ENCODE peak calls at places on chromosome 16, in five cellular contexts. U, B, V, A and C are unnamed samples.
A peak's percentile ranks its signal among the peaks of the same experiment; 100 is the strongest.

GRCh38 chr16:68492151-68492500 is 43.8 kb upstream of the SMPD3 start:
- DNase-seq in B (no peak), U (no peak), A (no peak), V (no peak), C (no peak)

GRCh38 chr16:78216166-78216745 is 116.8 kb downstream of the WWOX start:
- DNase-seq in A (no peak), U (no peak), B (no peak), V (no peak), C (no peak)

GRCh38 chr16:13146829-13147228 is 245.4 kb downstream of the SHISA9 start:
- DNase-seq in A (no peak), B (no peak), U (no peak), V (no peak), C (no peak)

GRCh38 chr16:28609631-28610594 is at the start of gene SULT1A1:
- DNase-seq in A (peak; percentile 52), U (no peak), B (peak; percentile 81), V (peak; percentile 91), C (no peak)

GRCh38 chr16:53998024-53998810 is 288.4 kb downstream of the IRX3 start:
- DNase-seq in V (no peak), B (no peak), A (no peak), U (no peak), C (no peak)

GRCh38 chr16:46972971-46973456 is 460 bp downstream of the DNAJA2 start:
- DNase-seq in A (peak; percentile 55), U (no peak), V (no peak), B (peak; percentile 56), C (peak; percentile 73)

GRCh38 chr16:12611006-12611477 is 192.6 kb downstream of the CPPED1 start:
- DNase-seq in V (no peak), A (peak; percentile 60), U (no peak), B (no peak), C (no peak)

GRCh38 chr16:9844361-9844760 is 337.9 kb downstream of the GRIN2A start:
- DNase-seq in V (no peak), A (no peak), U (no peak), B (no peak), C (no peak)

GRCh38 chr16:30551781-30552180 is 6.4 kb downstream of the ZNF764 start:
- DNase-seq in A (no peak), B (no peak), U (no peak), V (no peak), C (no peak)

GRCh38 chr16:84283314-84284167 is 11.1 kb upstream of the WFDC1 start:
- DNase-seq in A (no peak), U (no peak), B (no peak), V (no peak), C (no peak)

GRCh38 chr16:676565-677297 is 1.3 kb downstream of the RHBDL1 start:
- DNase-seq in A (no peak), V (no peak), U (no peak), B (no peak), C (no peak)

GRCh38 chr16:87806608-87807546 is 41.1 kb upstream of the KLHDC4 start:
- DNase-seq in V (peak; percentile 93), B (no peak), U (peak; percentile 77), A (peak; percentile 56), C (peak; percentile 82)

GRCh38 chr16:76946879-76947278 is 244.1 kb upstream of the MON1B start:
- DNase-seq in U (peak; percentile 2), A (peak; percentile 60), V (no peak), B (no peak), C (peak; percentile 15)

GRCh38 chr16:26546573-26546972 is 520.2 kb upstream of the C16orf82 start:
- DNase-seq in U (no peak), A (no peak), V (no peak), B (no peak), C (no peak)

GRCh38 chr16:29646947-29647346 is 16.1 kb upstream of the SPN start:
- DNase-seq in U (no peak), V (no peak), B (no peak), A (no peak), C (no peak)

GRCh38 chr16:21263640-21264211 is 14.4 kb downstream of the CRYM start:
- DNase-seq in A (peak; percentile 50), V (no peak), B (no peak), U (no peak), C (peak; percentile 76)

GRCh38 chr16:2856061-2856670 is 1.8 kb downstream of the PRSS22 start:
- DNase-seq in U (no peak), V (no peak), B (no peak), A (peak; percentile 47), C (no peak)

GRCh38 chr16:79845006-79845733 is 244.6 kb upstream of the MAF start:
- DNase-seq in B (no peak), A (no peak), U (no peak), V (no peak), C (no peak)

GRCh38 chr16:1964046-1964505 is 550 bp downstream of the RPS2 start:
- DNase-seq in A (peak; percentile 59), V (no peak), U (no peak), B (no peak), C (peak; percentile 81)

GRCh38 chr16:16075463-16076399 is 126.3 kb downstream of the ABCC1 start:
- DNase-seq in V (no peak), A (no peak), U (no peak), B (no peak), C (no peak)

GRCh38 chr16:19696312-19696711 is 21.7 kb downstream of the KNOP1 start:
- DNase-seq in U (no peak), A (peak; percentile 75), B (peak; percentile 79), V (no peak), C (peak; percentile 70)

GRCh38 chr16:50482271-50482670 is 65.9 kb upstream of the NKD1 start:
- DNase-seq in A (no peak), V (no peak), B (no peak), U (no peak), C (no peak)

GRCh38 chr16:29974291-29975133 is 844 bp downstream of the TAOK2 start:
- DNase-seq in A (peak; percentile 49), U (no peak), B (no peak), V (no peak), C (peak; percentile 54)

GRCh38 chr16:28549301-28549899 is 4.3 kb upstream of the SGF29 start:
- DNase-seq in V (no peak), U (peak; percentile 33), B (no peak), A (peak; percentile 45), C (no peak)

GRCh38 chr16:627458-628239 is 3.1 kb upstream of the WFIKKN1 start:
- DNase-seq in V (no peak), A (peak; percentile 30), U (no peak), B (no peak), C (no peak)

GRCh38 chr16:85448557-85449194 is 164.4 kb upstream of the GSE1 start:
- DNase-seq in A (no peak), B (peak; percentile 78), U (no peak), V (no peak), C (no peak)

GRCh38 chr16:75085556-75085955 is 31.0 kb downstream of the LDHD start:
- DNase-seq in A (no peak), U (no peak), V (no peak), B (no peak), C (no peak)

GRCh38 chr16:81702506-81702905 is 76.6 kb upstream of the PLCG2 start:
- DNase-seq in U (no peak), A (no peak), V (no peak), B (no peak), C (no peak)

GRCh38 chr16:50372611-50373344 is 4.0 kb upstream of the BRD7 start:
- DNase-seq in U (no peak), V (no peak), A (no peak), B (no peak), C (no peak)

GRCh38 chr16:66030036-66030435 is 336.5 kb upstream of the CDH5 start:
- DNase-seq in B (no peak), U (no peak), A (no peak), V (no peak), C (no peak)

GRCh38 chr16:10965440-10966039 is 21.2 kb downstream of the CLEC16A start:
- DNase-seq in B (no peak), U (no peak), A (peak; percentile 32), V (no peak), C (no peak)
- TF ChIP-seq POLR2A in B (no peak), U (no peak), A (no peak), V (no peak), C (no peak)

GRCh38 chr16:72664122-72664479 is 383.8 kb downstream of the ZFHX3 start:
- DNase-seq in A (no peak), B (no peak), U (no peak), V (no peak), C (no peak)

GRCh38 chr16:72666267-72666666 is 381.7 kb downstream of the ZFHX3 start:
- DNase-seq in A (peak; percentile 14), B (no peak), U (no peak), V (no peak), C (peak; percentile 12)

GRCh38 chr16:72658888-72659717 is 388.8 kb downstream of the ZFHX3 start:
- DNase-seq in U (no peak), V (no peak), B (no peak), A (no peak), C (no peak)

GRCh38 chr16:72664480-72665408 is 383.2 kb downstream of the ZFHX3 start:
- DNase-seq in V (peak; percentile 95), A (peak; percentile 97), B (peak; percentile 91), U (peak; percentile 98), C (peak; percentile 98)
- TF ChIP-seq POLR2A in V (no peak), A (peak; percentile 91), B (no peak), U (peak; percentile 75), C (peak; percentile 91)

DNA sequence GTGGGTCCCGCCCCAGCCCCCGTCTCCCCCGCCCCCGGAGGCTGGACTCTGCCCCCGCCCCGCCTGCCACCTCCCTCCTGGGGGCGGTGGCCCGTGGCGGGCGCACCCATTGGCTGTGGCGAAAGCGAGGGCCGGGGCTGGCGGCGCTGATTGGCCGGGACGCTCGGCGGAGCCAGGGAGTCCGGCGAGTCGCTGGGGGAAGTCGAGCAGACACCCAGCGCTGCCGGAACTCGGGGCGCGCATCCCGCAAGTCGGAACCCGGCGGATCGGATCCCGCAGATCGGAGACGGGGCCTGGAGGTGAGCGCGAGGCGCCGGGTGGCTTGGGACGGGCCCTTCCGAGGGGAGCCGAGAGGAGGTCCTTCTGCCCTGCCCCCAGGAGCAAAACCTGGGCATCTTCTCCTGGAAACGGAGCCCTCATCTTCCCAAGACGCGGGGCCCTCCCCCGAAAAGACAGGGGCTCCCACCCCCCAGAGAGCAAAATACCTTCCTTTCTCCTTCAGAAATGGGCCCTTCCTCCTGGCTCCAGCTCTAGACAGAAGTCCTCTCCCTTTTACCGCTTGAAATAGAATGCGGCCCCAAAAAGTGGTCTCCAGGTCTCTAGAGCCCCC is at the start of gene ABAT:
- DNase-seq in U (peak; percentile 37), B (peak; percentile 91), A (peak; percentile 82), V (peak; percentile 90), C (peak; percentile 86)
- TF ChIP-seq POLR2A in U (peak; percentile 37), B (peak; percentile 26), A (no peak), V (no peak), C (no peak)

DNA sequence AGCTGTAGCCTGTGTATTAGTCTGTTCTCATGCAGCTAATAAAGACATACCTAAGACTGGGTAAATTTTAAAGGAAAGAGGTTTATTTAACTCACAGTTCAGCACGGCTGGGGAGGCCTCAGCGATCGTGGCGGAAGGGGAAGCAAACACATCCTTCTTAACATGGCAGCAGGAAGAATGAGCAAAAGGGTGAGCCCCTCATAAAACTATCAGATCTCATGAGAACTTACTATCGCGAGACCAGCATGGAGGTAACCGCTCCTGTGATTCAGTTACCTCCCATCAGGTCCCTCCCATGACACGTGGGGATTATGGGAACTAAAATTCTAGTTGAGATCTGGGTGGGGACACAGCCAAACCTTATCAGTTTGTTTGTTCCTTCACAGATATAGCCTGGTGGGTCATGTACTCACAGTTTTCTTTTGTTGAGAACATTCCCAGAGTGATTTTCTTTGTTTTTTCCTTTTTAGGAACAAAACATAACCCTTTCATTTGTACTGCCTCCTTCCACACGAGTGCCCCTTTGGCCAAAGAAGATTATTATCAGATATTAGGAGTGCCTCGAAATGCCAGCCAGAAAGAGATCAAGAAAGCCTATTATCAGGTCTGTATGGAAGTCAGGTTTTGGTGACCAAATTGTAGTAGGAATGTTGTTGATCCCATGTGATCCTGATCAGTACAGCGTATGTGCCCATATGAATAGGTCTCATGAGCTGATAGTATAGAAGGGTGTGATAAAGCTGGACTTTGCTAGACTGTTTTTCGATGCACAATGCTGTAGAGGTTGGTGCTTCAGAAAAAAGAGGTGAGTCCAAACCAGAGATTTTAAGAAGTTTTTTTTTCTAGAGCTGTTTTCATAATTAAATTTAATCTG is 8.5 kb downstream of the DNAJA3 start:
- DNase-seq in V (no peak), B (no peak), U (no peak), A (peak; percentile 95), C (peak; percentile 85)
- TF ChIP-seq POLR2A in V (no peak), B (no peak), U (no peak), A (peak; percentile 88), C (peak; percentile 39)